ENCODE peak calls at places on chromosomes 1 and 21, in seven cellular contexts. L is lung, X is LNCaP clone FGC, O is adrenal gland, D is PC-3, I is body of pancreas, Z is OCI-LY7. C is an unnamed sample.

GRCh38 chr1:2388004-2388913 is 3.1 kb downstream of the MORN1 start:
- DNase-seq in L (no peak), X (no peak), O (no peak), D (no peak), I (no peak), Z (peak; percentile 48), C (peak; percentile 8)

GRCh38 chr1:176515310-176515709 is 52.3 kb downstream of the PAPPA2 start:
- DNase-seq in L (no peak), X (peak; percentile 27), O (peak; percentile 21), D (peak; percentile 71), I (peak; percentile 37), Z (no peak), C (no peak)

GRCh38 chr21:29586696-29587095 is 288.0 kb downstream of the BACH1 start:
- DNase-seq in L (no peak), X (no peak), O (no peak), D (no peak), I (no peak), Z (no peak), C (no peak)

GRCh38 chr1:166950156-166950555 is 25.2 kb downstream of the ILDR2 start:
- DNase-seq in L (no peak), X (no peak), O (no peak), D (no peak), I (no peak), Z (no peak), C (no peak)

GRCh38 chr1:12507631-12508030 is 110.4 kb downstream of the DHRS3 start:
- DNase-seq in L (no peak), X (no peak), O (no peak), D (no peak), I (no peak), Z (no peak), C (no peak)

GRCh38 chr1:81021134-81021533 is 779.6 kb upstream of the ADGRL2 start:
- DNase-seq in L (no peak), X (no peak), O (no peak), D (no peak), I (no peak), Z (no peak), C (no peak)

GRCh38 chr1:217770895-217771294 is 139.8 kb downstream of the SPATA17 start:
- DNase-seq in L (no peak), X (no peak), O (no peak), D (no peak), I (no peak), Z (no peak), C (no peak)

GRCh38 chr1:244230470-244230869 is 179.4 kb downstream of the ZBTB18 start:
- DNase-seq in L (no peak), X (no peak), O (no peak), D (no peak), I (no peak), Z (no peak), C (no peak)

GRCh38 chr21:45069085-45069484 is 5.3 kb upstream of the ADARB1 start:
- DNase-seq in L (no peak), X (no peak), O (no peak), D (no peak), I (no peak), Z (no peak), C (no peak)

GRCh38 chr1:96473791-96474452 is 247.7 kb upstream of the PTBP2 start:
- DNase-seq in L (no peak), X (no peak), O (no peak), D (peak; percentile 63), I (no peak), Z (no peak), C (no peak)

GRCh38 chr1:53470155-53470554 is 11.0 kb downstream of the DMRTB1 start:
- DNase-seq in L (peak; percentile 57), X (no peak), O (peak; percentile 30), D (no peak), I (peak; percentile 74), Z (no peak), C (peak; percentile 68)

GRCh38 chr1:180588121-180588520 is 29.4 kb downstream of the OVAAL start:
- DNase-seq in L (no peak), X (no peak), O (no peak), D (no peak), I (no peak), Z (no peak), C (no peak)

GRCh38 chr1:206583461-206584264 is 28.6 kb downstream of the EIF2D start:
- DNase-seq in L (peak; percentile 78), X (peak; percentile 14), O (peak; percentile 85), D (peak; percentile 86), I (peak; percentile 79), Z (peak; percentile 78), C (peak; percentile 67)

GRCh38 chr1:102098081-102098480 is 101.4 kb upstream of the OLFM3 start:
- DNase-seq in L (no peak), X (no peak), O (no peak), D (no peak), I (no peak), Z (no peak), C (no peak)

GRCh38 chr1:230836347-230836746 is 32.0 kb downstream of the C1orf198 start:
- DNase-seq in L (no peak), X (no peak), O (no peak), D (no peak), I (no peak), Z (no peak), C (no peak)

GRCh38 chr1:53606197-53607095 is 132.5 kb downstream of the GLIS1 start:
- DNase-seq in L (no peak), X (no peak), O (no peak), D (no peak), I (no peak), Z (no peak), C (no peak)

GRCh38 chr1:62685431-62685859 is 2.7 kb downstream of the DOCK7 start:
- DNase-seq in L (no peak), X (no peak), O (no peak), D (peak; percentile 12), I (no peak), Z (no peak), C (no peak)

GRCh38 chr1:51664412-51665240 is 47.7 kb downstream of the OSBPL9 start:
- DNase-seq in L (no peak), X (no peak), O (no peak), D (no peak), I (no peak), Z (no peak), C (no peak)

GRCh38 chr1:194104247-194104844 is 917.9 kb upstream of the B3GALT2 start:
- DNase-seq in L (no peak), X (no peak), O (no peak), D (no peak), I (no peak), Z (no peak), C (no peak)

GRCh38 chr1:224456637-224456953 is 22.0 kb upstream of the WDR26 start:
- DNase-seq in L (no peak), X (no peak), O (peak; percentile 2), D (no peak), I (no peak), Z (no peak), C (no peak)

DNA sequence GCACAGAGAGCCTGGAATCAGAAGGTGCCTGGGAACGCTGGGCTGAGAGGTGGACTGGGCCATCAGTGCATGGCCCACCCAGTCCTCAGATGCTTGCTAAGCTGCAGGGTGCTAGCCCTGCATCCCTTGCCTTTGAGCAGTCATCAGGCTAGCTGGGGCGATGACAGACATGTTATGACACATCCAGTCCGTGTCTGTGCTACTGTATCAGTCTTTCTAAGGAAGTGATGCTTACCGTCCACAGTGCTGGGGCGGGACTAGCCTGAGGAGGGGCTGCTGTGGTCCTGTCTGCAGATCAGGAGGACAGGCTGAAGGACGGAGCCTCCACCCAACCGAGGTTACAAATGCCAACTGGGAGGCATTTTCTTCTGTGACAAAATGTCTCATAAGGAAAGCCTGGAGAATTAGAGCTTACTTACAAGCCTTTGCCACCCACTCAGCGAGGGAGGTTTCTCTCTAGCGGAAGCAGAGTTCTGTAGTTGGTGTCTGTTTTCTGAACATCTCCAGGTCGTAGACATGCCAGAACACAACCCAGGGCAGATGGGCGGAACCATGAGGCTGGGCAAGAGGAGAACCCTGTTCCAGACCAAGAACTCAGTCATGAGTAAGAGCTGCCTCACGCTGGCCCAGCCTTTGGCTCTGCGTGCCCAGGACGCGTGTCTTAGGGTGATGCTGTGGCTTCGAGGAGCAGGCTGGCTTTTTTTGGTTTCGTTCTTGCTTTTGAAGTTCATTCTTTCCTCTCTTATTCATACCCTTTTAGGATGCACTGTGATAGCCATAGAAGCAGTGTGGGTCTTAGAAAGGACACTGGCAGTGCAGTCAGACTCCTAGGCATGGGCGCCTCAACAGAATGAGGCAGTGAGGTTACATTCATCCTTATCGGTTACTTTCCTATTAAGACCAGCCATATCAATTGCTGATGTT is 14.3 kb downstream of the SLFNL1 start:
- DNase-seq in L (no peak), X (no peak), O (no peak), D (peak; percentile 18), I (no peak), Z (no peak), C (no peak)
- H3K4me3 ChIP-seq in L (no peak overlapping the region), X (no peak overlapping the region), O (no peak overlapping the region), D (no peak overlapping the region), I (no peak overlapping the region), Z (no peak overlapping the region), C (no peak overlapping the region)

GRCh38 chr1:3456964-3457909 is 2.8 kb downstream of the ARHGEF16 start:
- DNase-seq in L (no peak), X (no peak), O (no peak), D (no peak), I (no peak), Z (no peak), C (no peak)
- TF ChIP-seq CTCF in L (no peak), X (no peak), O (no peak), D (no peak), I (no peak), Z (no peak), C (no peak)

GRCh38 chr1:28233264-28233606 is 406 bp upstream of the DNAJC8 start:
- DNase-seq in L (no peak), X (no peak), O (no peak), D (no peak), I (no peak), Z (no peak), C (no peak)
- H3K4me3 ChIP-seq in L (no peak overlapping the region), X (peak overlapping the region; percentile 82), O (peak overlapping the region; percentile 68), D (peak overlapping the region; percentile 92), I (no peak overlapping the region), Z (no peak overlapping the region), C (peak overlapping the region; percentile 95)

GRCh38 chr1:235635938-235636663 is 13.5 kb downstream of the GNG4 start:
- DNase-seq in L (no peak), X (no peak), O (no peak), D (no peak), I (no peak), Z (no peak), C (no peak)
- TF ChIP-seq CTCF in L (no peak), X (no peak), O (no peak), D (no peak), I (no peak), Z (no peak), C (no peak)

GRCh38 chr1:155893389-155894142 is 17.6 kb downstream of the RIT1 start:
- DNase-seq in L (no peak), X (no peak), O (peak; percentile 52), D (peak; percentile 97), I (peak; percentile 26), Z (peak; percentile 33), C (no peak)

GRCh38 chr1:155890251-155890650 is 20.9 kb downstream of the RIT1 start:
- DNase-seq in L (no peak), X (no peak), O (no peak), D (no peak), I (no peak), Z (no peak), C (no peak)

GRCh38 chr1:155889566-155889965 is 21.6 kb downstream of the RIT1 start:
- DNase-seq in L (no peak), X (no peak), O (no peak), D (no peak), I (no peak), Z (no peak), C (no peak)

GRCh38 chr1:155888481-155888880 is 22.7 kb downstream of the RIT1 start:
- DNase-seq in L (no peak), X (no peak), O (no peak), D (no peak), I (no peak), Z (no peak), C (no peak)

GRCh38 chr1:155892801-155893200 is 18.3 kb downstream of the RIT1 start:
- DNase-seq in L (no peak), X (no peak), O (no peak), D (peak; percentile 94), I (no peak), Z (no peak), C (no peak)
- H3K4me3 ChIP-seq in L (no peak overlapping the region), X (no peak overlapping the region), O (no peak overlapping the region), D (peak overlapping the region; percentile 46), I (no peak overlapping the region), Z (no peak overlapping the region), C (peak overlapping the region; percentile 6)